ENCODE peak calls at places on chromosomes 13 and 19, in six cellular contexts. Y, H, K, R, E and P are unnamed samples.

GRCh38 chr19:55492362-55492944 is 4.2 kb downstream of the SSC5D start:
- DNase-seq in E (no peak), K (no peak), Y (no peak), R (no peak), H (no peak), P (no peak)

GRCh38 chr13:113428871-113429607 is 24.2 kb downstream of the ADPRHL1 start:
- DNase-seq in R (no peak), K (no peak), Y (no peak), H (no peak), E (no peak), P (no peak)

GRCh38 chr19:52734340-52734892 is 428 bp downstream of the ZNF611 start:
- DNase-seq in R (peak), H (peak), E (no peak), Y (peak), K (no peak), P (peak)

GRCh38 chr13:51995677-51996551 is 15.3 kb downstream of the ATP7B start:
- DNase-seq in K (no peak), H (no peak), E (no peak), R (no peak), Y (no peak), P (no peak)

GRCh38 chr19:46069841-46070341 is 29.1 kb upstream of the IGFL4 start:
- DNase-seq in K (no peak), Y (no peak), E (no peak), H (no peak), R (peak), P (no peak)

GRCh38 chr19:16587031-16588023 is 15.1 kb upstream of the SLC35E1 start:
- DNase-seq in K (no peak), E (peak), Y (peak), R (no peak), H (no peak), P (peak)

GRCh38 chr13:52428295-52428694 is 22.1 kb downstream of the VPS36 start:
- DNase-seq in Y (no peak), R (no peak), E (no peak), H (no peak), K (no peak), P (no peak)

GRCh38 chr19:13399746-13400145 is 106.5 kb downstream of the CACNA1A start:
- DNase-seq in Y (no peak), K (no peak), E (no peak), R (no peak), H (no peak), P (no peak)

GRCh38 chr19:2089727-2090053 is 6.4 kb downstream of the MOB3A start:
- DNase-seq in K (no peak), H (no peak), E (no peak), R (no peak), Y (no peak), P (no peak)

GRCh38 chr19:7751157-7751783 is 3.9 kb upstream of the CD209 start:
- DNase-seq in H (no peak), R (no peak), Y (no peak), E (peak), K (no peak), P (no peak)

GRCh38 chr13:45615501-45616101 is at the start of gene ERICH6B:
- DNase-seq in H (no peak), Y (peak), R (peak), E (no peak), K (peak), P (no peak)

GRCh38 chr19:44850641-44851109 is 4.6 kb downstream of the NECTIN2 start:
- DNase-seq in Y (no peak), K (peak), H (no peak), R (no peak), E (no peak), P (no peak)

GRCh38 chr13:20489185-20489820 is 36.4 kb downstream of the CRYL1 start:
- DNase-seq in E (no peak), H (no peak), Y (no peak), R (no peak), K (peak), P (peak)

GRCh38 chr13:110530839-110531499 is 30.6 kb downstream of the RAB20 start:
- DNase-seq in E (no peak), H (no peak), K (no peak), Y (no peak), R (no peak), P (no peak)

GRCh38 chr13:37127706-37128241 is 22.3 kb upstream of the CSNK1A1L start:
- DNase-seq in K (no peak), H (no peak), Y (no peak), R (peak), E (no peak), P (no peak)

GRCh38 chr13:30615851-30616311 is 1.8 kb upstream of the USPL1 start:
- DNase-seq in E (peak), H (no peak), K (no peak), R (no peak), Y (no peak), P (no peak)

GRCh38 chr13:33722216-33722900 is 95.6 kb upstream of the RFC3 start:
- DNase-seq in E (no peak), Y (no peak), R (no peak), H (no peak), K (no peak), P (no peak)

GRCh38 chr13:28636677-28637317 is 22.1 kb upstream of the POMP start:
- DNase-seq in K (peak), H (no peak), R (peak), E (peak), Y (no peak), P (peak)
- TF ChIP-seq CTCF in K (peak), H (peak), R (peak), E (peak), Y (peak), P (peak)

GRCh38 chr13:41074523-41074922 is 13.2 kb downstream of the WBP4 start:
- DNase-seq in K (no peak), E (no peak), R (no peak), H (no peak), Y (no peak), P (no peak)

GRCh38 chr13:41071775-41072174 is 10.5 kb downstream of the WBP4 start:
- DNase-seq in H (no peak), R (no peak), Y (no peak), K (no peak), E (no peak), P (no peak)

GRCh38 chr13:41077475-41077874 is 16.2 kb downstream of the WBP4 start:
- DNase-seq in Y (no peak), H (no peak), E (no peak), R (no peak), K (no peak), P (no peak)

GRCh38 chr13:41075034-41075433 is 13.7 kb downstream of the WBP4 start:
- DNase-seq in K (no peak), Y (no peak), E (peak), R (no peak), H (no peak), P (peak)

DNA sequence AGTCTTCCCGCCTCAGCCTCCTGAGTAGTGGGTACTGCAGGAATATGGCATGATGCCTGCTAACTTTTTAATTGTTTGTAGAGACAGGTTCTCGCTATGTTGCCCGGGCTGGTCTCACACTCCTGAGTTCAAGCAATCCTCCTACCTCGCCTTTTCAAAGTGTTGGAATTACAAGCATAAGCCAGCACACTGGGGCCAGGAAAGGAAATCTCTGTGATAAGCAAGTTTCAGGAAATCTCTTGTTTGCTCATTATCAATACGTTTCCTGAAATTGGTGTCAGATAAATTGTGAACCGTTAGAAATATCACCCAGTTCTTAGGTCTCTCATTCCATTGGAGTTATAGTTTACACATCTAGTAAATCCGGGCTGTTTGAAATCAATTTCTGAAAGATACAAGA is 14.2 kb downstream of the WBP4 start:
- DNase-seq in H (no peak), E (no peak), R (no peak), K (no peak), Y (no peak), P (no peak)
- TF ChIP-seq CTCF in H (no peak), E (no peak), R (no peak), K (no peak), Y (no peak), P (no peak)

DNA sequence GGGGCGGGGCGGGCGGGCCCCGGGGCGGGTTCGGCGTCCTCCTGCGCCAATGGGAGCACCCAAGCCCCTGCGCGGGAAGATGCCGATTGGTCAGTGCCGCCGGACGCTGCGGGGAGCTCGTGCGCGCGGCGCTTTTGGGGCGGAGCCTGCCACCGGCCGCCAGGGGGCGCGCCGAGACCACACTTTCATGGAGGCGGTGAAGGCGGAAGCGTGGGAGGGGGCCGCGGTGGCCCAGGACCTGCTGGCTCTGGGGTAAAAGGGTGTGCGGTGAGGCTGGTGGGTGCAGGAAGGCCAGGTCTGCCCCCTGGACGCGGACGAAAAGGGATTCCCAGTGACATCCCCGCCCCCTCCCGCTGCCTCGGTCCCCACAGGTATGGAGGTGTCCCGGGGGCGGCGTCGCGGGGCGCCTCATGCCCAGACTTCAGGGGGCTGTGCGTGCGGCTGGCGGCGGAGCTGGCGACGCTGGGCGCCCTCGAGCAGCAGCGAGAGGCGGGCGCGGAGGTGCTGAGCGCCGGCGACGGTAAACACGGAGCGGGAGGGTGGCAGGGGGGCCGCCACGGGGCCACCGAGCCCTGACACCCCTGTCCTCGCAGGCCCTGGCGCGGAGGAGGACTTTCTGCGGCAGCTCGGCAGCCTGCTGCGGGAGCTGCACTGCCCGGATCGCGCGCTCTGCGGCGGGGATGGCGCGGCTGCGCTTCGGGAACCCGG is at the start of gene FAM98C:
- DNase-seq in E (peak), R (peak), H (peak), Y (peak), K (peak), P (peak)
- TF ChIP-seq CTCF in E (peak), R (peak), H (peak), Y (peak), K (peak), P (peak)

DNA sequence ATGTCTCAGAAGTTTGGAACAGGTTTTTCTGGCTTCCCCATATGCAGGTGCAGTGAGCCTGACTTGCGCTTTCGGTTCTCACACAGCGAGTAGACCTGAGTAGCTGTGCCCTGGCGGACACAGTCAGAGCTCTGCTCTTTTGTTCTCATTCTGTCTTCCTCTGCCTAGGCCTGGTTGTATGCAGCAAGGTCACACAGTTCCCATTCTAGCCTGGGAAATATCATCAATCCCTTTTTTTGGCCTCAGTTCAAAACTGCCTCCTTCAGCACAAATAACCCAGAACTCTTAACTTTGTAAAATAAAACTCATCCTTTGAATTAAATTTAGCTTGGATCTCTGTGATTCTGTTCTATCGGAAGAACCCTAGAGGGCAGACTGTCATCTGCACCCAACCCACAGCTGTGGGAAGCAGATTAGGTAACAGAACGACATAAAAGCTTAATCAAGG is 10.2 kb downstream of the OXGR1 start:
- DNase-seq in H (no peak), K (peak), R (no peak), E (peak), Y (no peak), P (no peak)
- TF ChIP-seq CTCF in H (no peak), K (peak), R (peak), E (no peak), Y (no peak), P (peak)

DNA sequence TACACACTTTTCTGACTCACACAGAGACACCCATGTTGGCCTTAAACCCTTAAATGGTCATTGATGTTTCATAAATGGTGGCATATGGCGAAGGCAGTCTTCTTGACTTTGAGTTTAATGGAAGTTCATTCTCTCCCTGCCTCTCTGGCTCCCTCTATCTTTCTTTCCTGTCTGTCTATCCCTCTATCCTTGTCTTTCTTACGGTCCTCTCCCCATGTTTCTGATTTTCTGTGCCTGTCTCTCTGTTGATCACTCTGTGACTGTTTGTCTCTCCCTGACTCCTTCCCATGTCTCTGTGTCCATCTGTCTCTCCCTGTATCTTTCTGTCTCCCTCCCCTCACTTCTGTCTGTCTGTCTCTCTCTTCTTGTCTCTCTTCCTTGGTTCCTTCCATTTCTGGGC is 43.2 kb upstream of the SHKBP1 start:
- DNase-seq in Y (no peak), R (no peak), H (no peak), K (no peak), E (no peak), P (no peak)
- TF ChIP-seq CTCF in Y (no peak), R (peak), H (no peak), K (peak), E (no peak), P (no peak)

GRCh38 chr19:10812902-10813404 is 23.1 kb downstream of the TMED1 start:
- DNase-seq in R (peak), E (no peak), K (no peak), Y (peak), H (no peak), P (no peak)
- TF ChIP-seq CTCF in R (no peak), E (no peak), K (no peak), Y (no peak), H (no peak), P (no peak)

GRCh38 chr19:4028334-4029246 is 21.1 kb downstream of the PIAS4 start:
- DNase-seq in Y (peak), E (no peak), H (no peak), K (no peak), R (no peak), P (no peak)

GRCh38 chr19:4030981-4031380 is 23.4 kb downstream of the PIAS4 start:
- DNase-seq in E (no peak), H (no peak), Y (no peak), K (no peak), R (no peak), P (no peak)

GRCh38 chr19:4030552-4030951 is 23.0 kb downstream of the PIAS4 start:
- DNase-seq in K (no peak), H (no peak), R (no peak), Y (no peak), E (no peak), P (no peak)

GRCh38 chr19:4027146-4027545 is 19.6 kb downstream of the PIAS4 start:
- DNase-seq in E (no peak), K (no peak), R (no peak), Y (no peak), H (no peak), P (no peak)

GRCh38 chr19:4029247-4029614 is 21.7 kb downstream of the PIAS4 start:
- DNase-seq in Y (peak), K (no peak), H (no peak), E (no peak), R (no peak), P (no peak)
- TF ChIP-seq CTCF in Y (no peak), K (no peak), H (no peak), E (no peak), R (no peak), P (no peak)

GRCh38 chr13:82758056-82758455 is 1124.2 kb downstream of the SLITRK1 start:
- DNase-seq in K (peak), H (no peak), E (no peak), R (no peak), Y (no peak), P (peak)
- TF ChIP-seq CTCF in K (peak), H (no peak), E (no peak), R (no peak), Y (no peak), P (peak)